ENCODE peak calls at places on chromosomes 3 and 15, in eight cellular contexts. One of them, this sample, is unnamed.

GRCh38 chr3:24410861-24411260 is 83.8 kb downstream of the THRB start:
- DNase-seq in Karpas-422: no peak
- DNase-seq in CD4-positive, CD25-positive, alpha-beta regulatory T cell: no peak
- DNase-seq in heart right ventricle: no peak
- DNase-seq in H1: no peak
- DNase-seq in right cardiac atrium: no peak
- DNase-seq in cardiac muscle cell: no peak
- DNase-seq in PC-3: no peak
- DNase-seq in this sample: no peak

GRCh38 chr3:107525101-107525953 is 2.6 kb downstream of the BBX start:
- DNase-seq in Karpas-422: peak; percentile 71
- DNase-seq in CD4-positive, CD25-positive, alpha-beta regulatory T cell: peak; percentile 18
- DNase-seq in heart right ventricle: peak; percentile 55
- DNase-seq in H1: peak; percentile 61
- DNase-seq in right cardiac atrium: peak; percentile 54
- DNase-seq in cardiac muscle cell: peak; percentile 42
- DNase-seq in PC-3: peak; percentile 27
- DNase-seq in this sample: no peak

GRCh38 chr15:69757186-69757585 is 304.6 kb downstream of the RPLP1 start:
- DNase-seq in Karpas-422: peak; percentile 37
- DNase-seq in CD4-positive, CD25-positive, alpha-beta regulatory T cell: no peak
- DNase-seq in heart right ventricle: no peak
- DNase-seq in H1: no peak
- DNase-seq in right cardiac atrium: no peak
- DNase-seq in cardiac muscle cell: no peak
- DNase-seq in PC-3: peak; percentile 32
- DNase-seq in this sample: no peak

GRCh38 chr15:77549552-77550274 is 83.0 kb downstream of the LINGO1 start:
- DNase-seq in Karpas-422: no peak
- DNase-seq in CD4-positive, CD25-positive, alpha-beta regulatory T cell: no peak
- DNase-seq in heart right ventricle: no peak
- DNase-seq in H1: no peak
- DNase-seq in right cardiac atrium: no peak
- DNase-seq in cardiac muscle cell: no peak
- DNase-seq in PC-3: no peak
- DNase-seq in this sample: no peak

GRCh38 chr15:60591491-60592385 is 112.8 kb upstream of the ICE2 start:
- DNase-seq in Karpas-422: no peak
- DNase-seq in CD4-positive, CD25-positive, alpha-beta regulatory T cell: peak; percentile 60
- DNase-seq in heart right ventricle: peak; percentile 60
- DNase-seq in H1: peak; percentile 80
- DNase-seq in right cardiac atrium: peak; percentile 46
- DNase-seq in cardiac muscle cell: peak; percentile 16
- DNase-seq in PC-3: no peak
- DNase-seq in this sample: no peak

GRCh38 chr15:43273243-43273642 is 6.5 kb upstream of the TGM5 start:
- DNase-seq in Karpas-422: no peak
- DNase-seq in CD4-positive, CD25-positive, alpha-beta regulatory T cell: no peak
- DNase-seq in heart right ventricle: no peak
- DNase-seq in H1: no peak
- DNase-seq in right cardiac atrium: no peak
- DNase-seq in cardiac muscle cell: no peak
- DNase-seq in PC-3: no peak
- DNase-seq in this sample: no peak

GRCh38 chr3:139300416-139300815 is 43.4 kb upstream of the MRPS22 start:
- DNase-seq in Karpas-422: no peak
- DNase-seq in CD4-positive, CD25-positive, alpha-beta regulatory T cell: no peak
- DNase-seq in heart right ventricle: no peak
- DNase-seq in H1: no peak
- DNase-seq in right cardiac atrium: no peak
- DNase-seq in cardiac muscle cell: no peak
- DNase-seq in PC-3: no peak
- DNase-seq in this sample: no peak

GRCh38 chr15:78004919-78005634 is 72.4 kb downstream of the TBC1D2B start:
- DNase-seq in Karpas-422: no peak
- DNase-seq in CD4-positive, CD25-positive, alpha-beta regulatory T cell: no peak
- DNase-seq in heart right ventricle: peak; percentile 80
- DNase-seq in H1: no peak
- DNase-seq in right cardiac atrium: peak; percentile 85
- DNase-seq in cardiac muscle cell: peak; percentile 94
- DNase-seq in PC-3: peak; percentile 3
- DNase-seq in this sample: peak; percentile 83

GRCh38 chr3:135056084-135056730 is 261.1 kb downstream of the EPHB1 start:
- DNase-seq in Karpas-422: no peak
- DNase-seq in CD4-positive, CD25-positive, alpha-beta regulatory T cell: no peak
- DNase-seq in heart right ventricle: no peak
- DNase-seq in H1: no peak
- DNase-seq in right cardiac atrium: no peak
- DNase-seq in cardiac muscle cell: no peak
- DNase-seq in PC-3: peak; percentile 15
- DNase-seq in this sample: no peak

GRCh38 chr3:43388188-43388587 is 101.8 kb downstream of the SNRK start:
- DNase-seq in Karpas-422: no peak
- DNase-seq in CD4-positive, CD25-positive, alpha-beta regulatory T cell: no peak
- DNase-seq in heart right ventricle: no peak
- DNase-seq in H1: no peak
- DNase-seq in right cardiac atrium: no peak
- DNase-seq in cardiac muscle cell: no peak
- DNase-seq in PC-3: no peak
- DNase-seq in this sample: no peak

GRCh38 chr3:71515640-71516383 is 67.7 kb downstream of the FOXP1 start:
- DNase-seq in Karpas-422: no peak
- DNase-seq in CD4-positive, CD25-positive, alpha-beta regulatory T cell: no peak
- DNase-seq in heart right ventricle: no peak
- DNase-seq in H1: no peak
- DNase-seq in right cardiac atrium: no peak
- DNase-seq in cardiac muscle cell: no peak
- DNase-seq in PC-3: no peak
- DNase-seq in this sample: no peak

GRCh38 chr15:63735449-63735848 is 98.3 kb downstream of the HERC1 start:
- DNase-seq in Karpas-422: no peak
- DNase-seq in CD4-positive, CD25-positive, alpha-beta regulatory T cell: no peak
- DNase-seq in heart right ventricle: no peak
- DNase-seq in H1: no peak
- DNase-seq in right cardiac atrium: no peak
- DNase-seq in cardiac muscle cell: no peak
- DNase-seq in PC-3: no peak
- DNase-seq in this sample: no peak

GRCh38 chr3:122668930-122669730 is 11.5 kb upstream of the PARP14 start:
- DNase-seq in Karpas-422: no peak
- DNase-seq in CD4-positive, CD25-positive, alpha-beta regulatory T cell: peak; percentile 76
- DNase-seq in heart right ventricle: no peak
- DNase-seq in H1: no peak
- DNase-seq in right cardiac atrium: no peak
- DNase-seq in cardiac muscle cell: peak; percentile 44
- DNase-seq in PC-3: peak; percentile 95
- DNase-seq in this sample: peak; percentile 32

GRCh38 chr15:58448331-58448730 is 16.5 kb downstream of the LIPC start:
- DNase-seq in Karpas-422: no peak
- DNase-seq in CD4-positive, CD25-positive, alpha-beta regulatory T cell: no peak
- DNase-seq in heart right ventricle: no peak
- DNase-seq in H1: no peak
- DNase-seq in right cardiac atrium: no peak
- DNase-seq in cardiac muscle cell: no peak
- DNase-seq in PC-3: no peak
- DNase-seq in this sample: no peak

GRCh38 chr3:37739579-37740290 is 121.9 kb upstream of the CTDSPL start:
- DNase-seq in Karpas-422: no peak
- DNase-seq in CD4-positive, CD25-positive, alpha-beta regulatory T cell: no peak
- DNase-seq in heart right ventricle: peak; percentile 49
- DNase-seq in H1: peak; percentile 32
- DNase-seq in right cardiac atrium: no peak
- DNase-seq in cardiac muscle cell: no peak
- DNase-seq in PC-3: no peak
- DNase-seq in this sample: no peak

GRCh38 chr3:102095383-102095782 is 246.1 kb downstream of the NFKBIZ start:
- DNase-seq in Karpas-422: no peak
- DNase-seq in CD4-positive, CD25-positive, alpha-beta regulatory T cell: no peak
- DNase-seq in heart right ventricle: no peak
- DNase-seq in H1: no peak
- DNase-seq in right cardiac atrium: no peak
- DNase-seq in cardiac muscle cell: no peak
- DNase-seq in PC-3: no peak
- DNase-seq in this sample: no peak

GRCh38 chr3:87135412-87135811 is 91.7 kb upstream of the CHMP2B start:
- DNase-seq in Karpas-422: no peak
- DNase-seq in CD4-positive, CD25-positive, alpha-beta regulatory T cell: no peak
- DNase-seq in heart right ventricle: no peak
- DNase-seq in H1: no peak
- DNase-seq in right cardiac atrium: no peak
- DNase-seq in cardiac muscle cell: no peak
- DNase-seq in PC-3: no peak
- DNase-seq in this sample: no peak

DNA sequence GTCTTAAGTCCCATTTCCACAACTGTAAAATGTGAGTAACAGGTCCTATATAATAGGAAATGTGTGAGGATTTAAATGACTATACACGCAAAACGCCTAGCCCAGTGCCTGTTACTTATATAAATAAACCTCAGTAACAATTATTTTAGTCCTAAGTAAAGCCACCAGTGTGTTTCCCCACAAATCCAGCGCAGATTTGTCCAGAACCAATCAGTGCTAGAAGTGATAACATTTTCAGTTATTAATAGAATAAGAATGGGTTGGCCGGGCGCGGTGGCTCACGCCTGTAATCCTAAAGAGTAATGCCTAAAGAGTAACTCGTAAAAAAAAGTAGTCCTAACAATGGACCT is 561 bp downstream of the RPAP1 start:
- DNase-seq in Karpas-422: no peak
- DNase-seq in CD4-positive, CD25-positive, alpha-beta regulatory T cell: peak; percentile 11
- DNase-seq in heart right ventricle: no peak
- DNase-seq in H1: no peak
- DNase-seq in right cardiac atrium: no peak
- DNase-seq in cardiac muscle cell: no peak
- DNase-seq in PC-3: no peak
- DNase-seq in this sample: no peak
- H3K27ac ChIP-seq in Karpas-422: no peak overlapping the region
- H3K27ac ChIP-seq in CD4-positive, CD25-positive, alpha-beta regulatory T cell: peak overlapping the region; percentile 72
- H3K27ac ChIP-seq in heart right ventricle: peak overlapping the region; percentile 84
- H3K27ac ChIP-seq in H1: peak overlapping the region; percentile 80
- H3K27ac ChIP-seq in right cardiac atrium: peak overlapping the region; percentile 55
- H3K27ac ChIP-seq in cardiac muscle cell: peak overlapping the region; percentile 96
- H3K27ac ChIP-seq in PC-3: peak overlapping the region; percentile 58
- H3K27ac ChIP-seq in this sample: no peak overlapping the region

GRCh38 chr3:100100454-100100853 is 13.8 kb downstream of the FILIP1L start:
- DNase-seq in Karpas-422: no peak
- DNase-seq in CD4-positive, CD25-positive, alpha-beta regulatory T cell: no peak
- DNase-seq in heart right ventricle: no peak
- DNase-seq in H1: no peak
- DNase-seq in right cardiac atrium: no peak
- DNase-seq in cardiac muscle cell: no peak
- DNase-seq in PC-3: no peak
- DNase-seq in this sample: no peak

GRCh38 chr3:100104817-100105413 is 9.4 kb downstream of the FILIP1L start:
- DNase-seq in Karpas-422: no peak
- DNase-seq in CD4-positive, CD25-positive, alpha-beta regulatory T cell: no peak
- DNase-seq in heart right ventricle: no peak
- DNase-seq in H1: no peak
- DNase-seq in right cardiac atrium: no peak
- DNase-seq in cardiac muscle cell: no peak
- DNase-seq in PC-3: peak; percentile 51
- DNase-seq in this sample: no peak

GRCh38 chr3:100103558-100104441 is 10.5 kb downstream of the FILIP1L start:
- DNase-seq in Karpas-422: peak; percentile 64
- DNase-seq in CD4-positive, CD25-positive, alpha-beta regulatory T cell: no peak
- DNase-seq in heart right ventricle: no peak
- DNase-seq in H1: no peak
- DNase-seq in right cardiac atrium: no peak
- DNase-seq in cardiac muscle cell: peak; percentile 32
- DNase-seq in PC-3: peak; percentile 78
- DNase-seq in this sample: peak; percentile 72

GRCh38 chr3:100104442-100104798 is 9.9 kb downstream of the FILIP1L start:
- DNase-seq in Karpas-422: no peak
- DNase-seq in CD4-positive, CD25-positive, alpha-beta regulatory T cell: no peak
- DNase-seq in heart right ventricle: no peak
- DNase-seq in H1: no peak
- DNase-seq in right cardiac atrium: no peak
- DNase-seq in cardiac muscle cell: no peak
- DNase-seq in PC-3: no peak
- DNase-seq in this sample: no peak

DNA sequence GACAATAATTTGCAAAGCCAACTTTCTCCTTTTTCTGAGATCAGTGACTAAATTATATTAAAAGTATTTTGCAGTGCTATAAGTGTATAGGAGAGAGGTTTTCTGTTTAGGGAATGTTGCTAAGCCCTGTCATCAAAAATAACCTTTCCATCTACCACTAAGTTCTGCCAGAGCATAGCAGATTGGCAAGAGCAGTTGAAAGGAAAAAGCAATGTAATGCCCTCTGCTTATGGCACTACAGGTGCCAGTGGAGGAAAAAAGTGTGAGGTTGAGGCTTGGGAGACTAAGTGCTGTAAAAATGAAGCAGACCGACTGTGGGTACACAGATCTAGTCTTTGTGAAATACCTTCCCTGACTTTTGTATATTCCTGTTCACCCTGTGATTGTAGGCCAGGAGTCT is 11.5 kb downstream of the FILIP1L start:
- DNase-seq in Karpas-422: no peak
- DNase-seq in CD4-positive, CD25-positive, alpha-beta regulatory T cell: no peak
- DNase-seq in heart right ventricle: no peak
- DNase-seq in H1: no peak
- DNase-seq in right cardiac atrium: no peak
- DNase-seq in cardiac muscle cell: no peak
- DNase-seq in PC-3: no peak
- DNase-seq in this sample: no peak
- H3K27ac ChIP-seq in Karpas-422: peak overlapping the region; percentile 75
- H3K27ac ChIP-seq in CD4-positive, CD25-positive, alpha-beta regulatory T cell: no peak overlapping the region
- H3K27ac ChIP-seq in heart right ventricle: peak overlapping the region; percentile 76
- H3K27ac ChIP-seq in H1: no peak overlapping the region
- H3K27ac ChIP-seq in right cardiac atrium: peak overlapping the region; percentile 94
- H3K27ac ChIP-seq in cardiac muscle cell: no peak overlapping the region
- H3K27ac ChIP-seq in PC-3: no peak overlapping the region
- H3K27ac ChIP-seq in this sample: no peak overlapping the region

DNA sequence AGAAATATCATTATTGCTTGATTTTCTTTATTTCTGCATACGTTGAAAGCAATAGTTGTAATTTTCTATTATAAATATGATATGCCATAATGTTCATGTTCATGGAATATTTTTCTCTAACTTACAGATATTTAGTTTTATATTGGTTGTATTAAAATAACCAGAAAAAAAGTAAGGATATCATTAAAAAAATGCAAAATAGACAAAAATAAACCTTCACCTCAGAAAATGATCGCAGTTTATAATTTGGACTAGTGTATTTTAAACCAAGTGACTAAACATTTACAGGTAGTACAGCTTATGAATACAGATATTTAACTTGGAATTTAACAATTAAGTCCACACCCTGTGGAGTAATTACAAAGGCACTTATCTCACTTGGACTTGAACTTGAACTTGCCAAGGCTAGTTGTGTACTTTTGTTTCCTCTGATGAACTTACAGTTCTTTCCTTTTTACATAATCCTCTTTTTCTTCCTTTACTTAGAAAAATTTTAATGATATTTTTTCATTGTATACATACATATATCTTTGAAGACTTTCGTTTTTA is 156.7 kb downstream of the CHL1 start:
- DNase-seq in Karpas-422: no peak
- DNase-seq in CD4-positive, CD25-positive, alpha-beta regulatory T cell: no peak
- DNase-seq in heart right ventricle: no peak
- DNase-seq in H1: no peak
- DNase-seq in right cardiac atrium: no peak
- DNase-seq in cardiac muscle cell: no peak
- DNase-seq in PC-3: no peak
- DNase-seq in this sample: no peak
- H3K27ac ChIP-seq in Karpas-422: peak overlapping the region; percentile 72
- H3K27ac ChIP-seq in CD4-positive, CD25-positive, alpha-beta regulatory T cell: no peak overlapping the region
- H3K27ac ChIP-seq in heart right ventricle: no peak overlapping the region
- H3K27ac ChIP-seq in H1: no peak overlapping the region
- H3K27ac ChIP-seq in right cardiac atrium: no peak overlapping the region
- H3K27ac ChIP-seq in cardiac muscle cell: no peak overlapping the region
- H3K27ac ChIP-seq in PC-3: no peak overlapping the region
- H3K27ac ChIP-seq in this sample: no peak overlapping the region

GRCh38 chr3:194443911-194444310 is 42.9 kb downstream of the ATP13A3 start:
- DNase-seq in Karpas-422: no peak
- DNase-seq in CD4-positive, CD25-positive, alpha-beta regulatory T cell: no peak
- DNase-seq in heart right ventricle: no peak
- DNase-seq in H1: no peak
- DNase-seq in right cardiac atrium: no peak
- DNase-seq in cardiac muscle cell: no peak
- DNase-seq in PC-3: no peak
- DNase-seq in this sample: no peak
- H3K27ac ChIP-seq in Karpas-422: no peak overlapping the region
- H3K27ac ChIP-seq in CD4-positive, CD25-positive, alpha-beta regulatory T cell: no peak overlapping the region
- H3K27ac ChIP-seq in heart right ventricle: no peak overlapping the region
- H3K27ac ChIP-seq in H1: no peak overlapping the region
- H3K27ac ChIP-seq in right cardiac atrium: no peak overlapping the region
- H3K27ac ChIP-seq in cardiac muscle cell: no peak overlapping the region
- H3K27ac ChIP-seq in PC-3: no peak overlapping the region
- H3K27ac ChIP-seq in this sample: no peak overlapping the region